ENCODE peak calls at places on chromosomes 4 and X, in nine cellular contexts. V, G, A, M, O, J, P, K and S are unnamed samples.

GRCh38 chr4:26083987-26084386 is 170.0 kb downstream of the SMIM20 start:
- DNase-seq in V (peak), G (no peak), A (peak), M (peak), O (peak), J (peak), P (no peak), K (no peak), S (no peak)

GRCh38 chr4:16026155-16026761 is 57.6 kb downstream of the PROM1 start:
- DNase-seq in V (peak), G (peak), A (peak), M (no peak), O (peak), J (peak), P (no peak), K (no peak), S (peak)

GRCh38 chr4:186102931-186103330 is 1.6 kb upstream of the FAM149A start:
- DNase-seq in V (no peak), G (no peak), A (no peak), M (no peak), O (no peak), J (no peak), P (no peak), K (no peak), S (no peak)

GRCh38 chr4:186161138-186161537 is 30.2 kb upstream of the CYP4V2 start:
- DNase-seq in V (no peak), G (peak), A (no peak), M (no peak), O (no peak), J (no peak), P (no peak), K (no peak), S (no peak)

GRCh38 chr4:78673258-78673817 is 102.8 kb upstream of the BMP2K start:
- DNase-seq in V (no peak), G (no peak), A (no peak), M (no peak), O (no peak), J (no peak), P (no peak), K (no peak), S (no peak)

GRCh38 chrX:85084770-85085393 is 81.2 kb downstream of the APOOL start:
- DNase-seq in V (peak), G (peak), A (peak), M (peak), O (peak), J (peak), P (no peak), K (no peak), S (peak)

GRCh38 chr4:20044502-20044911 is 207.2 kb upstream of the SLIT2 start:
- DNase-seq in V (peak), G (no peak), A (peak), M (no peak), O (peak), J (peak), P (no peak), K (no peak), S (no peak)

GRCh38 chr4:129614581-129614980 is 518.6 kb downstream of the C4orf33 start:
- DNase-seq in V (no peak), G (no peak), A (no peak), M (no peak), O (no peak), J (no peak), P (no peak), K (no peak), S (no peak)

GRCh38 chr4:687975-688694 is 816 bp downstream of the SLC49A3 start:
- DNase-seq in V (no peak), G (no peak), A (no peak), M (peak), O (no peak), J (no peak), P (no peak), K (no peak), S (no peak)